ENCODE peak calls at places on chromosomes 4 and X, in eight cellular contexts. One of them, this sample, is unnamed.

GRCh38 chr4:8157496-8157895 is 1.1 kb downstream of the ABLIM2 start:
- DNase-seq in HFFc6: no peak
- DNase-seq in activated CD8-positive, alpha-beta memory T cell treated with anti-CD3 and anti-CD28 coated beads for 4 hours: no peak
- DNase-seq in T47D: no peak
- DNase-seq in non-pigmented ciliary epithelial cell: no peak
- DNase-seq in stimulated activated CD8-positive, alpha-beta memory T cell treated with anti-CD3 and anti-CD28 coated beads, Interleukin-12 subunit alpha, Interleukin-12 subunit beta, amount 100 ng/mL, for 4 hours: no peak
- DNase-seq in GM12891: no peak
- DNase-seq in EL: no peak
- DNase-seq in this sample: no peak

GRCh38 chrX:46531442-46531841 is 13.8 kb downstream of the ZNF674 start:
- DNase-seq in EL: no peak
- DNase-seq in activated CD8-positive, alpha-beta memory T cell treated with anti-CD3 and anti-CD28 coated beads for 4 hours: no peak
- DNase-seq in T47D: no peak
- DNase-seq in GM12891: no peak
- DNase-seq in stimulated activated CD8-positive, alpha-beta memory T cell treated with anti-CD3 and anti-CD28 coated beads, Interleukin-12 subunit alpha, Interleukin-12 subunit beta, amount 100 ng/mL, for 4 hours: no peak
- DNase-seq in non-pigmented ciliary epithelial cell: no peak
- DNase-seq in HFFc6: no peak
- DNase-seq in this sample: no peak

GRCh38 chr4:169933531-169933930 is 92.7 kb downstream of the MFAP3L start:
- DNase-seq in GM12891: no peak
- DNase-seq in non-pigmented ciliary epithelial cell: no peak
- DNase-seq in activated CD8-positive, alpha-beta memory T cell treated with anti-CD3 and anti-CD28 coated beads for 4 hours: no peak
- DNase-seq in HFFc6: peak; percentile 4
- DNase-seq in EL: no peak
- DNase-seq in stimulated activated CD8-positive, alpha-beta memory T cell treated with anti-CD3 and anti-CD28 coated beads, Interleukin-12 subunit alpha, Interleukin-12 subunit beta, amount 100 ng/mL, for 4 hours: no peak
- DNase-seq in T47D: no peak
- DNase-seq in this sample: no peak

GRCh38 chrX:856901-857300 is 226.3 kb downstream of the SHOX start:
- DNase-seq in non-pigmented ciliary epithelial cell: no peak
- DNase-seq in activated CD8-positive, alpha-beta memory T cell treated with anti-CD3 and anti-CD28 coated beads for 4 hours: no peak
- DNase-seq in EL: peak; percentile 66
- DNase-seq in T47D: no peak
- DNase-seq in GM12891: no peak
- DNase-seq in stimulated activated CD8-positive, alpha-beta memory T cell treated with anti-CD3 and anti-CD28 coated beads, Interleukin-12 subunit alpha, Interleukin-12 subunit beta, amount 100 ng/mL, for 4 hours: no peak
- DNase-seq in HFFc6: no peak
- DNase-seq in this sample: no peak

GRCh38 chr4:77120888-77121508 is 36.0 kb upstream of the CCNG2 start:
- DNase-seq in GM12891: no peak
- DNase-seq in HFFc6: no peak
- DNase-seq in EL: no peak
- DNase-seq in non-pigmented ciliary epithelial cell: no peak
- DNase-seq in activated CD8-positive, alpha-beta memory T cell treated with anti-CD3 and anti-CD28 coated beads for 4 hours: no peak
- DNase-seq in T47D: no peak
- DNase-seq in stimulated activated CD8-positive, alpha-beta memory T cell treated with anti-CD3 and anti-CD28 coated beads, Interleukin-12 subunit alpha, Interleukin-12 subunit beta, amount 100 ng/mL, for 4 hours: no peak
- DNase-seq in this sample: no peak

GRCh38 chrX:17826609-17827496 is 34.2 kb downstream of the RAI2 start:
- DNase-seq in GM12891: no peak
- DNase-seq in HFFc6: no peak
- DNase-seq in stimulated activated CD8-positive, alpha-beta memory T cell treated with anti-CD3 and anti-CD28 coated beads, Interleukin-12 subunit alpha, Interleukin-12 subunit beta, amount 100 ng/mL, for 4 hours: no peak
- DNase-seq in non-pigmented ciliary epithelial cell: no peak
- DNase-seq in EL: peak; percentile 4
- DNase-seq in T47D: no peak
- DNase-seq in activated CD8-positive, alpha-beta memory T cell treated with anti-CD3 and anti-CD28 coated beads for 4 hours: no peak
- DNase-seq in this sample: no peak

GRCh38 chrX:1281511-1281910 is 12.9 kb downstream of the CSF2RA start:
- DNase-seq in T47D: no peak
- DNase-seq in GM12891: no peak
- DNase-seq in EL: peak; percentile 70
- DNase-seq in HFFc6: peak; percentile 95
- DNase-seq in non-pigmented ciliary epithelial cell: no peak
- DNase-seq in activated CD8-positive, alpha-beta memory T cell treated with anti-CD3 and anti-CD28 coated beads for 4 hours: no peak
- DNase-seq in stimulated activated CD8-positive, alpha-beta memory T cell treated with anti-CD3 and anti-CD28 coated beads, Interleukin-12 subunit alpha, Interleukin-12 subunit beta, amount 100 ng/mL, for 4 hours: no peak
- DNase-seq in this sample: no peak

GRCh38 chr4:2402453-2402852 is 16.0 kb downstream of the ZFYVE28 start:
- DNase-seq in GM12891: no peak
- DNase-seq in stimulated activated CD8-positive, alpha-beta memory T cell treated with anti-CD3 and anti-CD28 coated beads, Interleukin-12 subunit alpha, Interleukin-12 subunit beta, amount 100 ng/mL, for 4 hours: no peak
- DNase-seq in activated CD8-positive, alpha-beta memory T cell treated with anti-CD3 and anti-CD28 coated beads for 4 hours: no peak
- DNase-seq in T47D: no peak
- DNase-seq in non-pigmented ciliary epithelial cell: no peak
- DNase-seq in HFFc6: no peak
- DNase-seq in EL: no peak
- DNase-seq in this sample: no peak

GRCh38 chrX:120769576-120770341 is 105.9 kb downstream of the CT47B1 start:
- DNase-seq in non-pigmented ciliary epithelial cell: no peak
- DNase-seq in activated CD8-positive, alpha-beta memory T cell treated with anti-CD3 and anti-CD28 coated beads for 4 hours: no peak
- DNase-seq in HFFc6: peak; percentile 49
- DNase-seq in GM12891: no peak
- DNase-seq in stimulated activated CD8-positive, alpha-beta memory T cell treated with anti-CD3 and anti-CD28 coated beads, Interleukin-12 subunit alpha, Interleukin-12 subunit beta, amount 100 ng/mL, for 4 hours: no peak
- DNase-seq in T47D: no peak
- DNase-seq in EL: peak; percentile 74
- DNase-seq in this sample: no peak

GRCh38 chr4:76342191-76342590 is 35.7 kb downstream of the STBD1 start:
- DNase-seq in activated CD8-positive, alpha-beta memory T cell treated with anti-CD3 and anti-CD28 coated beads for 4 hours: no peak
- DNase-seq in HFFc6: no peak
- DNase-seq in stimulated activated CD8-positive, alpha-beta memory T cell treated with anti-CD3 and anti-CD28 coated beads, Interleukin-12 subunit alpha, Interleukin-12 subunit beta, amount 100 ng/mL, for 4 hours: no peak
- DNase-seq in non-pigmented ciliary epithelial cell: no peak
- DNase-seq in EL: no peak
- DNase-seq in T47D: no peak
- DNase-seq in GM12891: no peak
- DNase-seq in this sample: no peak

GRCh38 chr4:57162499-57163019 is 52.4 kb upstream of the IGFBP7 start:
- DNase-seq in HFFc6: no peak
- DNase-seq in T47D: no peak
- DNase-seq in stimulated activated CD8-positive, alpha-beta memory T cell treated with anti-CD3 and anti-CD28 coated beads, Interleukin-12 subunit alpha, Interleukin-12 subunit beta, amount 100 ng/mL, for 4 hours: no peak
- DNase-seq in non-pigmented ciliary epithelial cell: no peak
- DNase-seq in activated CD8-positive, alpha-beta memory T cell treated with anti-CD3 and anti-CD28 coated beads for 4 hours: no peak
- DNase-seq in GM12891: no peak
- DNase-seq in EL: no peak
- DNase-seq in this sample: no peak

GRCh38 chr4:25662306-25662705 is 6.7 kb downstream of the SLC34A2 start:
- DNase-seq in EL: no peak
- DNase-seq in HFFc6: no peak
- DNase-seq in stimulated activated CD8-positive, alpha-beta memory T cell treated with anti-CD3 and anti-CD28 coated beads, Interleukin-12 subunit alpha, Interleukin-12 subunit beta, amount 100 ng/mL, for 4 hours: no peak
- DNase-seq in GM12891: no peak
- DNase-seq in non-pigmented ciliary epithelial cell: no peak
- DNase-seq in activated CD8-positive, alpha-beta memory T cell treated with anti-CD3 and anti-CD28 coated beads for 4 hours: no peak
- DNase-seq in T47D: no peak
- DNase-seq in this sample: no peak

GRCh38 chr4:15690020-15690809 is 8.6 kb downstream of the FAM200B start:
- DNase-seq in EL: peak; percentile 98
- DNase-seq in non-pigmented ciliary epithelial cell: peak; percentile 89
- DNase-seq in GM12891: no peak
- DNase-seq in activated CD8-positive, alpha-beta memory T cell treated with anti-CD3 and anti-CD28 coated beads for 4 hours: no peak
- DNase-seq in T47D: no peak
- DNase-seq in stimulated activated CD8-positive, alpha-beta memory T cell treated with anti-CD3 and anti-CD28 coated beads, Interleukin-12 subunit alpha, Interleukin-12 subunit beta, amount 100 ng/mL, for 4 hours: no peak
- DNase-seq in HFFc6: peak; percentile 91
- DNase-seq in this sample: no peak

GRCh38 chr4:170190265-170190664 is 100.5 kb upstream of the AADAT start:
- DNase-seq in GM12891: no peak
- DNase-seq in activated CD8-positive, alpha-beta memory T cell treated with anti-CD3 and anti-CD28 coated beads for 4 hours: no peak
- DNase-seq in non-pigmented ciliary epithelial cell: no peak
- DNase-seq in HFFc6: no peak
- DNase-seq in T47D: no peak
- DNase-seq in EL: no peak
- DNase-seq in stimulated activated CD8-positive, alpha-beta memory T cell treated with anti-CD3 and anti-CD28 coated beads, Interleukin-12 subunit alpha, Interleukin-12 subunit beta, amount 100 ng/mL, for 4 hours: no peak
- DNase-seq in this sample: no peak

GRCh38 chr4:121233982-121234381 is 69.9 kb upstream of the TNIP3 start:
- DNase-seq in HFFc6: no peak
- DNase-seq in GM12891: no peak
- DNase-seq in non-pigmented ciliary epithelial cell: no peak
- DNase-seq in stimulated activated CD8-positive, alpha-beta memory T cell treated with anti-CD3 and anti-CD28 coated beads, Interleukin-12 subunit alpha, Interleukin-12 subunit beta, amount 100 ng/mL, for 4 hours: no peak
- DNase-seq in EL: no peak
- DNase-seq in activated CD8-positive, alpha-beta memory T cell treated with anti-CD3 and anti-CD28 coated beads for 4 hours: no peak
- DNase-seq in T47D: no peak
- DNase-seq in this sample: no peak

GRCh38 chr4:66430856-66431255 is 760.6 kb upstream of the EPHA5 start:
- DNase-seq in HFFc6: no peak
- DNase-seq in GM12891: no peak
- DNase-seq in non-pigmented ciliary epithelial cell: peak; percentile 5
- DNase-seq in EL: peak; percentile 55
- DNase-seq in activated CD8-positive, alpha-beta memory T cell treated with anti-CD3 and anti-CD28 coated beads for 4 hours: no peak
- DNase-seq in stimulated activated CD8-positive, alpha-beta memory T cell treated with anti-CD3 and anti-CD28 coated beads, Interleukin-12 subunit alpha, Interleukin-12 subunit beta, amount 100 ng/mL, for 4 hours: no peak
- DNase-seq in T47D: no peak
- DNase-seq in this sample: no peak

GRCh38 chrX:45164021-45164621 is 36.6 kb downstream of the DIPK2B start:
- DNase-seq in HFFc6: no peak
- DNase-seq in non-pigmented ciliary epithelial cell: no peak
- DNase-seq in stimulated activated CD8-positive, alpha-beta memory T cell treated with anti-CD3 and anti-CD28 coated beads, Interleukin-12 subunit alpha, Interleukin-12 subunit beta, amount 100 ng/mL, for 4 hours: no peak
- DNase-seq in GM12891: no peak
- DNase-seq in EL: no peak
- DNase-seq in T47D: no peak
- DNase-seq in activated CD8-positive, alpha-beta memory T cell treated with anti-CD3 and anti-CD28 coated beads for 4 hours: no peak
- DNase-seq in this sample: no peak

GRCh38 chr4:113049421-113050355 is at the start of gene ANK2:
- DNase-seq in HFFc6: no peak
- DNase-seq in T47D: no peak
- DNase-seq in activated CD8-positive, alpha-beta memory T cell treated with anti-CD3 and anti-CD28 coated beads for 4 hours: no peak
- DNase-seq in non-pigmented ciliary epithelial cell: no peak
- DNase-seq in stimulated activated CD8-positive, alpha-beta memory T cell treated with anti-CD3 and anti-CD28 coated beads, Interleukin-12 subunit alpha, Interleukin-12 subunit beta, amount 100 ng/mL, for 4 hours: no peak
- DNase-seq in EL: no peak
- DNase-seq in GM12891: no peak
- DNase-seq in this sample: no peak

GRCh38 chr4:82984459-82984858 is 26.2 kb downstream of the LIN54 start:
- DNase-seq in non-pigmented ciliary epithelial cell: peak; percentile 30
- DNase-seq in GM12891: no peak
- DNase-seq in T47D: no peak
- DNase-seq in EL: peak; percentile 44
- DNase-seq in HFFc6: peak; percentile 76
- DNase-seq in stimulated activated CD8-positive, alpha-beta memory T cell treated with anti-CD3 and anti-CD28 coated beads, Interleukin-12 subunit alpha, Interleukin-12 subunit beta, amount 100 ng/mL, for 4 hours: no peak
- DNase-seq in activated CD8-positive, alpha-beta memory T cell treated with anti-CD3 and anti-CD28 coated beads for 4 hours: no peak
- DNase-seq in this sample: no peak

GRCh38 chr4:103011378-103012025 is 8.0 kb downstream of the SLC9B1 start:
- DNase-seq in EL: peak; percentile 40
- DNase-seq in HFFc6: peak; percentile 7
- DNase-seq in activated CD8-positive, alpha-beta memory T cell treated with anti-CD3 and anti-CD28 coated beads for 4 hours: no peak
- DNase-seq in non-pigmented ciliary epithelial cell: no peak
- DNase-seq in stimulated activated CD8-positive, alpha-beta memory T cell treated with anti-CD3 and anti-CD28 coated beads, Interleukin-12 subunit alpha, Interleukin-12 subunit beta, amount 100 ng/mL, for 4 hours: no peak
- DNase-seq in GM12891: no peak
- DNase-seq in T47D: no peak
- DNase-seq in this sample: no peak

GRCh38 chr4:56622176-56622575 is 58.9 kb downstream of the HOPX start:
- DNase-seq in activated CD8-positive, alpha-beta memory T cell treated with anti-CD3 and anti-CD28 coated beads for 4 hours: no peak
- DNase-seq in non-pigmented ciliary epithelial cell: no peak
- DNase-seq in GM12891: no peak
- DNase-seq in stimulated activated CD8-positive, alpha-beta memory T cell treated with anti-CD3 and anti-CD28 coated beads, Interleukin-12 subunit alpha, Interleukin-12 subunit beta, amount 100 ng/mL, for 4 hours: no peak
- DNase-seq in EL: peak; percentile 22
- DNase-seq in T47D: no peak
- DNase-seq in HFFc6: no peak
- DNase-seq in this sample: no peak

GRCh38 chr4:116110713-116111112 is 974.7 kb downstream of the TRAM1L1 start:
- DNase-seq in T47D: no peak
- DNase-seq in EL: no peak
- DNase-seq in activated CD8-positive, alpha-beta memory T cell treated with anti-CD3 and anti-CD28 coated beads for 4 hours: no peak
- DNase-seq in GM12891: no peak
- DNase-seq in non-pigmented ciliary epithelial cell: no peak
- DNase-seq in stimulated activated CD8-positive, alpha-beta memory T cell treated with anti-CD3 and anti-CD28 coated beads, Interleukin-12 subunit alpha, Interleukin-12 subunit beta, amount 100 ng/mL, for 4 hours: no peak
- DNase-seq in HFFc6: no peak
- DNase-seq in this sample: no peak

GRCh38 chr4:111283066-111283677 is 660.3 kb upstream of the PITX2 start:
- DNase-seq in GM12891: peak; percentile 6
- DNase-seq in T47D: peak; percentile 4
- DNase-seq in non-pigmented ciliary epithelial cell: peak; percentile 18
- DNase-seq in HFFc6: peak; percentile 43
- DNase-seq in activated CD8-positive, alpha-beta memory T cell treated with anti-CD3 and anti-CD28 coated beads for 4 hours: no peak
- DNase-seq in stimulated activated CD8-positive, alpha-beta memory T cell treated with anti-CD3 and anti-CD28 coated beads, Interleukin-12 subunit alpha, Interleukin-12 subunit beta, amount 100 ng/mL, for 4 hours: no peak
- DNase-seq in EL: peak; percentile 62
- DNase-seq in this sample: peak; percentile 15

GRCh38 chr4:10299601-10300000 is 157.6 kb downstream of the ZNF518B start:
- DNase-seq in T47D: no peak
- DNase-seq in HFFc6: peak; percentile 79
- DNase-seq in activated CD8-positive, alpha-beta memory T cell treated with anti-CD3 and anti-CD28 coated beads for 4 hours: no peak
- DNase-seq in GM12891: no peak
- DNase-seq in EL: peak; percentile 73
- DNase-seq in non-pigmented ciliary epithelial cell: no peak
- DNase-seq in stimulated activated CD8-positive, alpha-beta memory T cell treated with anti-CD3 and anti-CD28 coated beads, Interleukin-12 subunit alpha, Interleukin-12 subunit beta, amount 100 ng/mL, for 4 hours: no peak
- DNase-seq in this sample: no peak

GRCh38 chr4:142350886-142351285 is 495.2 kb downstream of the INPP4B start:
- DNase-seq in stimulated activated CD8-positive, alpha-beta memory T cell treated with anti-CD3 and anti-CD28 coated beads, Interleukin-12 subunit alpha, Interleukin-12 subunit beta, amount 100 ng/mL, for 4 hours: no peak
- DNase-seq in EL: no peak
- DNase-seq in non-pigmented ciliary epithelial cell: no peak
- DNase-seq in activated CD8-positive, alpha-beta memory T cell treated with anti-CD3 and anti-CD28 coated beads for 4 hours: no peak
- DNase-seq in T47D: no peak
- DNase-seq in GM12891: no peak
- DNase-seq in HFFc6: no peak
- DNase-seq in this sample: no peak

GRCh38 chrX:148568763-148569162 is 68.3 kb downstream of the AFF2 start:
- DNase-seq in activated CD8-positive, alpha-beta memory T cell treated with anti-CD3 and anti-CD28 coated beads for 4 hours: no peak
- DNase-seq in EL: no peak
- DNase-seq in non-pigmented ciliary epithelial cell: no peak
- DNase-seq in stimulated activated CD8-positive, alpha-beta memory T cell treated with anti-CD3 and anti-CD28 coated beads, Interleukin-12 subunit alpha, Interleukin-12 subunit beta, amount 100 ng/mL, for 4 hours: no peak
- DNase-seq in HFFc6: no peak
- DNase-seq in T47D: no peak
- DNase-seq in GM12891: no peak
- DNase-seq in this sample: no peak

GRCh38 chr4:118086334-118086733 is 52.0 kb downstream of the NDST3 start:
- DNase-seq in EL: peak; percentile 81
- DNase-seq in HFFc6: peak; percentile 64
- DNase-seq in stimulated activated CD8-positive, alpha-beta memory T cell treated with anti-CD3 and anti-CD28 coated beads, Interleukin-12 subunit alpha, Interleukin-12 subunit beta, amount 100 ng/mL, for 4 hours: no peak
- DNase-seq in activated CD8-positive, alpha-beta memory T cell treated with anti-CD3 and anti-CD28 coated beads for 4 hours: no peak
- DNase-seq in GM12891: no peak
- DNase-seq in non-pigmented ciliary epithelial cell: peak; percentile 11
- DNase-seq in T47D: no peak
- DNase-seq in this sample: no peak

GRCh38 chr4:24988776-24989175 is 42.0 kb downstream of the LGI2 start:
- DNase-seq in HFFc6: peak; percentile 66
- DNase-seq in EL: peak; percentile 61
- DNase-seq in activated CD8-positive, alpha-beta memory T cell treated with anti-CD3 and anti-CD28 coated beads for 4 hours: no peak
- DNase-seq in stimulated activated CD8-positive, alpha-beta memory T cell treated with anti-CD3 and anti-CD28 coated beads, Interleukin-12 subunit alpha, Interleukin-12 subunit beta, amount 100 ng/mL, for 4 hours: no peak
- DNase-seq in non-pigmented ciliary epithelial cell: no peak
- DNase-seq in T47D: peak; percentile 53
- DNase-seq in GM12891: no peak
- DNase-seq in this sample: no peak

GRCh38 chr4:1136028-1136427 is 22.7 kb upstream of the RNF212 start:
- DNase-seq in stimulated activated CD8-positive, alpha-beta memory T cell treated with anti-CD3 and anti-CD28 coated beads, Interleukin-12 subunit alpha, Interleukin-12 subunit beta, amount 100 ng/mL, for 4 hours: no peak
- DNase-seq in EL: no peak
- DNase-seq in GM12891: no peak
- DNase-seq in T47D: no peak
- DNase-seq in activated CD8-positive, alpha-beta memory T cell treated with anti-CD3 and anti-CD28 coated beads for 4 hours: no peak
- DNase-seq in non-pigmented ciliary epithelial cell: no peak
- DNase-seq in HFFc6: no peak
- DNase-seq in this sample: no peak

GRCh38 chrX:71178908-71179307 is 34.3 kb downstream of the NLGN3 start:
- DNase-seq in T47D: peak; percentile 4
- DNase-seq in stimulated activated CD8-positive, alpha-beta memory T cell treated with anti-CD3 and anti-CD28 coated beads, Interleukin-12 subunit alpha, Interleukin-12 subunit beta, amount 100 ng/mL, for 4 hours: no peak
- DNase-seq in HFFc6: peak; percentile 12
- DNase-seq in activated CD8-positive, alpha-beta memory T cell treated with anti-CD3 and anti-CD28 coated beads for 4 hours: no peak
- DNase-seq in GM12891: no peak
- DNase-seq in non-pigmented ciliary epithelial cell: no peak
- DNase-seq in EL: peak; percentile 65
- DNase-seq in this sample: no peak

GRCh38 chr4:73599182-73599581 is 21.1 kb downstream of the RASSF6 start:
- DNase-seq in non-pigmented ciliary epithelial cell: no peak
- DNase-seq in GM12891: no peak
- DNase-seq in HFFc6: no peak
- DNase-seq in stimulated activated CD8-positive, alpha-beta memory T cell treated with anti-CD3 and anti-CD28 coated beads, Interleukin-12 subunit alpha, Interleukin-12 subunit beta, amount 100 ng/mL, for 4 hours: no peak
- DNase-seq in T47D: no peak
- DNase-seq in activated CD8-positive, alpha-beta memory T cell treated with anti-CD3 and anti-CD28 coated beads for 4 hours: no peak
- DNase-seq in EL: peak; percentile 40
- DNase-seq in this sample: no peak

GRCh38 chr4:176270669-176271068 is 1.6 kb upstream of the ASB5 start:
- DNase-seq in GM12891: no peak
- DNase-seq in EL: peak; percentile 99
- DNase-seq in T47D: no peak
- DNase-seq in activated CD8-positive, alpha-beta memory T cell treated with anti-CD3 and anti-CD28 coated beads for 4 hours: no peak
- DNase-seq in HFFc6: peak; percentile 99
- DNase-seq in non-pigmented ciliary epithelial cell: peak; percentile 99
- DNase-seq in stimulated activated CD8-positive, alpha-beta memory T cell treated with anti-CD3 and anti-CD28 coated beads, Interleukin-12 subunit alpha, Interleukin-12 subunit beta, amount 100 ng/mL, for 4 hours: no peak
- DNase-seq in this sample: no peak

GRCh38 chr4:75990129-75990528 is 616 bp downstream of the SDAD1 start:
- DNase-seq in non-pigmented ciliary epithelial cell: no peak
- DNase-seq in T47D: no peak
- DNase-seq in stimulated activated CD8-positive, alpha-beta memory T cell treated with anti-CD3 and anti-CD28 coated beads, Interleukin-12 subunit alpha, Interleukin-12 subunit beta, amount 100 ng/mL, for 4 hours: no peak
- DNase-seq in activated CD8-positive, alpha-beta memory T cell treated with anti-CD3 and anti-CD28 coated beads for 4 hours: no peak
- DNase-seq in GM12891: no peak
- DNase-seq in HFFc6: no peak
- DNase-seq in EL: no peak
- DNase-seq in this sample: no peak

GRCh38 chr4:6752486-6752829 is 30.1 kb upstream of the KIAA0232 start:
- DNase-seq in activated CD8-positive, alpha-beta memory T cell treated with anti-CD3 and anti-CD28 coated beads for 4 hours: no peak
- DNase-seq in EL: no peak
- DNase-seq in non-pigmented ciliary epithelial cell: no peak
- DNase-seq in GM12891: no peak
- DNase-seq in T47D: no peak
- DNase-seq in HFFc6: no peak
- DNase-seq in stimulated activated CD8-positive, alpha-beta memory T cell treated with anti-CD3 and anti-CD28 coated beads, Interleukin-12 subunit alpha, Interleukin-12 subunit beta, amount 100 ng/mL, for 4 hours: no peak
- DNase-seq in this sample: no peak